ENCODE peak calls at places on chromosomes 3 and 15, in ten cellular contexts. One of them, this sample, is unnamed.

GRCh38 chr15:58669108-58669507 is 80.4 kb downstream of the ADAM10 start:
- DNase-seq in dorsolateral prefrontal cortex: no peak
- DNase-seq in activated T-helper 1 cell treated with anti-CD3 and anti-CD28 coated beads, Interleukin-12 subunit alpha, Interleukin-12 subunit beta, Interleukin-2, Interleukin-4 antibody, amounts not matched to agents 30 ng/mL and 10 ng/mL and 1 ng/mL, durations not matched to agents 14 hours and 24 hours and 36 hours: no peak
- DNase-seq in heart right ventricle: no peak
- DNase-seq in ELF-1: no peak
- DNase-seq in effector memory CD8-positive, alpha-beta T cell: no peak
- DNase-seq in ACHN: no peak
- DNase-seq in fibroblast of the aortic adventitia: no peak
- DNase-seq in posterior vena cava: no peak
- DNase-seq in AG08396: no peak
- DNase-seq in this sample: no peak

GRCh38 chr15:85430406-85431204 is 50.2 kb downstream of the AKAP13 start:
- DNase-seq in dorsolateral prefrontal cortex: no peak
- DNase-seq in activated T-helper 1 cell treated with anti-CD3 and anti-CD28 coated beads, Interleukin-12 subunit alpha, Interleukin-12 subunit beta, Interleukin-2, Interleukin-4 antibody, amounts not matched to agents 30 ng/mL and 10 ng/mL and 1 ng/mL, durations not matched to agents 14 hours and 24 hours and 36 hours: no peak
- DNase-seq in heart right ventricle: no peak
- DNase-seq in ELF-1: no peak
- DNase-seq in effector memory CD8-positive, alpha-beta T cell: no peak
- DNase-seq in ACHN: no peak
- DNase-seq in fibroblast of the aortic adventitia: no peak
- DNase-seq in posterior vena cava: no peak
- DNase-seq in AG08396: no peak
- DNase-seq in this sample: no peak

GRCh38 chr3:52394751-52395502 is 50.0 kb downstream of the SEMA3G start:
- DNase-seq in dorsolateral prefrontal cortex: no peak
- DNase-seq in activated T-helper 1 cell treated with anti-CD3 and anti-CD28 coated beads, Interleukin-12 subunit alpha, Interleukin-12 subunit beta, Interleukin-2, Interleukin-4 antibody, amounts not matched to agents 30 ng/mL and 10 ng/mL and 1 ng/mL, durations not matched to agents 14 hours and 24 hours and 36 hours: no peak
- DNase-seq in heart right ventricle: no peak
- DNase-seq in ELF-1: no peak
- DNase-seq in effector memory CD8-positive, alpha-beta T cell: no peak
- DNase-seq in ACHN: no peak
- DNase-seq in fibroblast of the aortic adventitia: no peak
- DNase-seq in posterior vena cava: peak; percentile 80
- DNase-seq in AG08396: no peak
- DNase-seq in this sample: no peak

GRCh38 chr3:136070953-136071949 is 105.7 kb downstream of the PPP2R3A start:
- DNase-seq in dorsolateral prefrontal cortex: no peak
- DNase-seq in activated T-helper 1 cell treated with anti-CD3 and anti-CD28 coated beads, Interleukin-12 subunit alpha, Interleukin-12 subunit beta, Interleukin-2, Interleukin-4 antibody, amounts not matched to agents 30 ng/mL and 10 ng/mL and 1 ng/mL, durations not matched to agents 14 hours and 24 hours and 36 hours: no peak
- DNase-seq in heart right ventricle: peak; percentile 10
- DNase-seq in ELF-1: peak; percentile 94
- DNase-seq in effector memory CD8-positive, alpha-beta T cell: no peak
- DNase-seq in ACHN: peak; percentile 51
- DNase-seq in fibroblast of the aortic adventitia: peak; percentile 66
- DNase-seq in posterior vena cava: no peak
- DNase-seq in AG08396: peak; percentile 9
- DNase-seq in this sample: peak; percentile 27

GRCh38 chr3:63974451-63974850 is 48.8 kb downstream of the PSMD6 start:
- DNase-seq in dorsolateral prefrontal cortex: no peak
- DNase-seq in activated T-helper 1 cell treated with anti-CD3 and anti-CD28 coated beads, Interleukin-12 subunit alpha, Interleukin-12 subunit beta, Interleukin-2, Interleukin-4 antibody, amounts not matched to agents 30 ng/mL and 10 ng/mL and 1 ng/mL, durations not matched to agents 14 hours and 24 hours and 36 hours: no peak
- DNase-seq in heart right ventricle: no peak
- DNase-seq in ELF-1: no peak
- DNase-seq in effector memory CD8-positive, alpha-beta T cell: no peak
- DNase-seq in ACHN: no peak
- DNase-seq in fibroblast of the aortic adventitia: no peak
- DNase-seq in posterior vena cava: no peak
- DNase-seq in AG08396: no peak
- DNase-seq in this sample: no peak

GRCh38 chr15:68888419-68888818 is 41.9 kb upstream of the SPESP1 start:
- DNase-seq in dorsolateral prefrontal cortex: no peak
- DNase-seq in activated T-helper 1 cell treated with anti-CD3 and anti-CD28 coated beads, Interleukin-12 subunit alpha, Interleukin-12 subunit beta, Interleukin-2, Interleukin-4 antibody, amounts not matched to agents 30 ng/mL and 10 ng/mL and 1 ng/mL, durations not matched to agents 14 hours and 24 hours and 36 hours: no peak
- DNase-seq in heart right ventricle: no peak
- DNase-seq in ELF-1: peak; percentile 83
- DNase-seq in effector memory CD8-positive, alpha-beta T cell: no peak
- DNase-seq in ACHN: no peak
- DNase-seq in fibroblast of the aortic adventitia: no peak
- DNase-seq in posterior vena cava: no peak
- DNase-seq in AG08396: no peak
- DNase-seq in this sample: no peak

GRCh38 chr3:42051384-42052131 is 39.6 kb upstream of the TRAK1 start:
- DNase-seq in dorsolateral prefrontal cortex: no peak
- DNase-seq in activated T-helper 1 cell treated with anti-CD3 and anti-CD28 coated beads, Interleukin-12 subunit alpha, Interleukin-12 subunit beta, Interleukin-2, Interleukin-4 antibody, amounts not matched to agents 30 ng/mL and 10 ng/mL and 1 ng/mL, durations not matched to agents 14 hours and 24 hours and 36 hours: no peak
- DNase-seq in heart right ventricle: no peak
- DNase-seq in ELF-1: no peak
- DNase-seq in effector memory CD8-positive, alpha-beta T cell: no peak
- DNase-seq in ACHN: no peak
- DNase-seq in fibroblast of the aortic adventitia: peak; percentile 88
- DNase-seq in posterior vena cava: no peak
- DNase-seq in AG08396: no peak
- DNase-seq in this sample: no peak

GRCh38 chr3:49133226-49133951 is 539 bp upstream of the LAMB2 start:
- DNase-seq in dorsolateral prefrontal cortex: peak; percentile 88
- DNase-seq in activated T-helper 1 cell treated with anti-CD3 and anti-CD28 coated beads, Interleukin-12 subunit alpha, Interleukin-12 subunit beta, Interleukin-2, Interleukin-4 antibody, amounts not matched to agents 30 ng/mL and 10 ng/mL and 1 ng/mL, durations not matched to agents 14 hours and 24 hours and 36 hours: no peak
- DNase-seq in heart right ventricle: peak; percentile 93
- DNase-seq in ELF-1: peak; percentile 91
- DNase-seq in effector memory CD8-positive, alpha-beta T cell: no peak
- DNase-seq in ACHN: peak; percentile 84
- DNase-seq in fibroblast of the aortic adventitia: peak; percentile 93
- DNase-seq in posterior vena cava: peak; percentile 93
- DNase-seq in AG08396: peak; percentile 90
- DNase-seq in this sample: peak; percentile 92

GRCh38 chr15:55823191-55823670 is 80.3 kb upstream of the PRTG start:
- DNase-seq in dorsolateral prefrontal cortex: no peak
- DNase-seq in activated T-helper 1 cell treated with anti-CD3 and anti-CD28 coated beads, Interleukin-12 subunit alpha, Interleukin-12 subunit beta, Interleukin-2, Interleukin-4 antibody, amounts not matched to agents 30 ng/mL and 10 ng/mL and 1 ng/mL, durations not matched to agents 14 hours and 24 hours and 36 hours: no peak
- DNase-seq in heart right ventricle: peak; percentile 19
- DNase-seq in ELF-1: no peak
- DNase-seq in effector memory CD8-positive, alpha-beta T cell: no peak
- DNase-seq in ACHN: no peak
- DNase-seq in fibroblast of the aortic adventitia: peak; percentile 93
- DNase-seq in posterior vena cava: no peak
- DNase-seq in AG08396: no peak
- DNase-seq in this sample: peak; percentile 50

GRCh38 chr3:102195198-102195948 is 239.4 kb upstream of the ZPLD1 start:
- DNase-seq in dorsolateral prefrontal cortex: no peak
- DNase-seq in activated T-helper 1 cell treated with anti-CD3 and anti-CD28 coated beads, Interleukin-12 subunit alpha, Interleukin-12 subunit beta, Interleukin-2, Interleukin-4 antibody, amounts not matched to agents 30 ng/mL and 10 ng/mL and 1 ng/mL, durations not matched to agents 14 hours and 24 hours and 36 hours: no peak
- DNase-seq in heart right ventricle: no peak
- DNase-seq in ELF-1: no peak
- DNase-seq in effector memory CD8-positive, alpha-beta T cell: no peak
- DNase-seq in ACHN: peak; percentile 43
- DNase-seq in fibroblast of the aortic adventitia: no peak
- DNase-seq in posterior vena cava: no peak
- DNase-seq in AG08396: no peak
- DNase-seq in this sample: peak; percentile 78

This sample was measured in lung microvascular endothelial cell.